ENCODE peak calls at places on chromosome 20, in nine cellular contexts. One of them, this sample, is unnamed.

GRCh38 chr20:25286917-25287316 is 39.0 kb downstream of the PYGB start:
- DNase-seq in A549: no peak
- DNase-seq in activated CD4-positive, alpha-beta T cell treated with anti-CD3 and anti-CD28 coated beads for 36 hours: peak; percentile 1
- DNase-seq in activated CD8-positive, alpha-beta memory T cell treated with anti-CD3 and anti-CD28 coated beads for 1 hour: no peak
- DNase-seq in aorta: peak; percentile 20
- DNase-seq in lower lobe of right lung: peak; percentile 17
- DNase-seq in non-pigmented ciliary epithelial cell: no peak
- DNase-seq in SHP77: no peak
- DNase-seq in activated T-cell treated with anti-CD3 and anti-CD28 coated beads for 1 hour: no peak
- DNase-seq in this sample: no peak

GRCh38 chr20:13061381-13061780 is 52.6 kb downstream of the SPTLC3 start:
- DNase-seq in activated CD8-positive, alpha-beta memory T cell treated with anti-CD3 and anti-CD28 coated beads for 1 hour: no peak
- DNase-seq in activated T-cell treated with anti-CD3 and anti-CD28 coated beads for 1 hour: no peak
- DNase-seq in aorta: no peak
- DNase-seq in A549: no peak
- DNase-seq in non-pigmented ciliary epithelial cell: no peak
- DNase-seq in SHP77: no peak
- DNase-seq in activated CD4-positive, alpha-beta T cell treated with anti-CD3 and anti-CD28 coated beads for 36 hours: no peak
- DNase-seq in lower lobe of right lung: no peak
- DNase-seq in this sample: no peak

GRCh38 chr20:38790210-38791053 is 15.1 kb upstream of the PPP1R16B start:
- DNase-seq in activated T-cell treated with anti-CD3 and anti-CD28 coated beads for 1 hour: peak; percentile 31
- DNase-seq in lower lobe of right lung: no peak
- DNase-seq in non-pigmented ciliary epithelial cell: no peak
- DNase-seq in SHP77: peak; percentile 2
- DNase-seq in A549: peak; percentile 46
- DNase-seq in aorta: no peak
- DNase-seq in activated CD8-positive, alpha-beta memory T cell treated with anti-CD3 and anti-CD28 coated beads for 1 hour: no peak
- DNase-seq in activated CD4-positive, alpha-beta T cell treated with anti-CD3 and anti-CD28 coated beads for 36 hours: peak; percentile 79
- DNase-seq in this sample: peak; percentile 49

GRCh38 chr20:11350126-11351005 is 567.3 kb upstream of the BTBD3 start:
- DNase-seq in non-pigmented ciliary epithelial cell: peak; percentile 19
- DNase-seq in A549: no peak
- DNase-seq in SHP77: no peak
- DNase-seq in activated T-cell treated with anti-CD3 and anti-CD28 coated beads for 1 hour: no peak
- DNase-seq in activated CD4-positive, alpha-beta T cell treated with anti-CD3 and anti-CD28 coated beads for 36 hours: no peak
- DNase-seq in activated CD8-positive, alpha-beta memory T cell treated with anti-CD3 and anti-CD28 coated beads for 1 hour: no peak
- DNase-seq in lower lobe of right lung: no peak
- DNase-seq in aorta: no peak
- DNase-seq in this sample: no peak

GRCh38 chr20:3679749-3680700 is 1.8 kb downstream of the ADAM33 start:
- DNase-seq in SHP77: no peak
- DNase-seq in activated T-cell treated with anti-CD3 and anti-CD28 coated beads for 1 hour: no peak
- DNase-seq in activated CD8-positive, alpha-beta memory T cell treated with anti-CD3 and anti-CD28 coated beads for 1 hour: no peak
- DNase-seq in activated CD4-positive, alpha-beta T cell treated with anti-CD3 and anti-CD28 coated beads for 36 hours: no peak
- DNase-seq in aorta: peak; percentile 63
- DNase-seq in lower lobe of right lung: no peak
- DNase-seq in non-pigmented ciliary epithelial cell: peak; percentile 22
- DNase-seq in A549: no peak
- DNase-seq in this sample: no peak

GRCh38 chr20:13054011-13054410 is 45.2 kb downstream of the SPTLC3 start:
- DNase-seq in A549: no peak
- DNase-seq in activated CD8-positive, alpha-beta memory T cell treated with anti-CD3 and anti-CD28 coated beads for 1 hour: no peak
- DNase-seq in SHP77: no peak
- DNase-seq in activated T-cell treated with anti-CD3 and anti-CD28 coated beads for 1 hour: no peak
- DNase-seq in aorta: no peak
- DNase-seq in lower lobe of right lung: no peak
- DNase-seq in non-pigmented ciliary epithelial cell: no peak
- DNase-seq in activated CD4-positive, alpha-beta T cell treated with anti-CD3 and anti-CD28 coated beads for 36 hours: no peak
- DNase-seq in this sample: no peak

GRCh38 chr20:6614836-6615235 is 152.7 kb upstream of the BMP2 start:
- DNase-seq in activated CD8-positive, alpha-beta memory T cell treated with anti-CD3 and anti-CD28 coated beads for 1 hour: no peak
- DNase-seq in lower lobe of right lung: no peak
- DNase-seq in A549: no peak
- DNase-seq in aorta: no peak
- DNase-seq in activated T-cell treated with anti-CD3 and anti-CD28 coated beads for 1 hour: no peak
- DNase-seq in SHP77: no peak
- DNase-seq in activated CD4-positive, alpha-beta T cell treated with anti-CD3 and anti-CD28 coated beads for 36 hours: no peak
- DNase-seq in non-pigmented ciliary epithelial cell: no peak
- DNase-seq in this sample: no peak

GRCh38 chr20:1569417-1569861 is 11.9 kb upstream of the SIRPD start:
- DNase-seq in A549: peak; percentile 56
- DNase-seq in aorta: peak; percentile 54
- DNase-seq in activated T-cell treated with anti-CD3 and anti-CD28 coated beads for 1 hour: no peak
- DNase-seq in activated CD4-positive, alpha-beta T cell treated with anti-CD3 and anti-CD28 coated beads for 36 hours: no peak
- DNase-seq in non-pigmented ciliary epithelial cell: no peak
- DNase-seq in SHP77: no peak
- DNase-seq in activated CD8-positive, alpha-beta memory T cell treated with anti-CD3 and anti-CD28 coated beads for 1 hour: no peak
- DNase-seq in lower lobe of right lung: no peak
- DNase-seq in this sample: no peak

GRCh38 chr20:50431066-50431450 is 79.1 kb upstream of the PTPN1 start:
- DNase-seq in aorta: no peak
- DNase-seq in activated CD8-positive, alpha-beta memory T cell treated with anti-CD3 and anti-CD28 coated beads for 1 hour: no peak
- DNase-seq in lower lobe of right lung: no peak
- DNase-seq in non-pigmented ciliary epithelial cell: no peak
- DNase-seq in activated T-cell treated with anti-CD3 and anti-CD28 coated beads for 1 hour: no peak
- DNase-seq in activated CD4-positive, alpha-beta T cell treated with anti-CD3 and anti-CD28 coated beads for 36 hours: no peak
- DNase-seq in A549: no peak
- DNase-seq in SHP77: no peak
- DNase-seq in this sample: no peak

GRCh38 chr20:21340991-21341722 is 38.0 kb downstream of the XRN2 start:
- DNase-seq in non-pigmented ciliary epithelial cell: no peak
- DNase-seq in lower lobe of right lung: no peak
- DNase-seq in activated CD8-positive, alpha-beta memory T cell treated with anti-CD3 and anti-CD28 coated beads for 1 hour: no peak
- DNase-seq in activated CD4-positive, alpha-beta T cell treated with anti-CD3 and anti-CD28 coated beads for 36 hours: no peak
- DNase-seq in activated T-cell treated with anti-CD3 and anti-CD28 coated beads for 1 hour: no peak
- DNase-seq in aorta: no peak
- DNase-seq in SHP77: no peak
- DNase-seq in A549: no peak
- DNase-seq in this sample: no peak

GRCh38 chr20:56289652-56290051 is 41.1 kb downstream of the MC3R start:
- DNase-seq in aorta: no peak
- DNase-seq in A549: no peak
- DNase-seq in non-pigmented ciliary epithelial cell: no peak
- DNase-seq in activated T-cell treated with anti-CD3 and anti-CD28 coated beads for 1 hour: no peak
- DNase-seq in SHP77: no peak
- DNase-seq in activated CD8-positive, alpha-beta memory T cell treated with anti-CD3 and anti-CD28 coated beads for 1 hour: no peak
- DNase-seq in lower lobe of right lung: no peak
- DNase-seq in activated CD4-positive, alpha-beta T cell treated with anti-CD3 and anti-CD28 coated beads for 36 hours: no peak
- DNase-seq in this sample: no peak

GRCh38 chr20:35771367-35771688 is 487 bp upstream of the PHF20 start:
- DNase-seq in SHP77: no peak
- DNase-seq in activated CD4-positive, alpha-beta T cell treated with anti-CD3 and anti-CD28 coated beads for 36 hours: no peak
- DNase-seq in lower lobe of right lung: no peak
- DNase-seq in A549: no peak
- DNase-seq in activated T-cell treated with anti-CD3 and anti-CD28 coated beads for 1 hour: no peak
- DNase-seq in aorta: no peak
- DNase-seq in non-pigmented ciliary epithelial cell: no peak
- DNase-seq in activated CD8-positive, alpha-beta memory T cell treated with anti-CD3 and anti-CD28 coated beads for 1 hour: no peak
- DNase-seq in this sample: no peak

GRCh38 chr20:56422131-56422823 is 10.2 kb downstream of the CASS4 start:
- DNase-seq in non-pigmented ciliary epithelial cell: no peak
- DNase-seq in lower lobe of right lung: no peak
- DNase-seq in SHP77: no peak
- DNase-seq in activated CD4-positive, alpha-beta T cell treated with anti-CD3 and anti-CD28 coated beads for 36 hours: no peak
- DNase-seq in A549: peak; percentile 24
- DNase-seq in activated T-cell treated with anti-CD3 and anti-CD28 coated beads for 1 hour: no peak
- DNase-seq in aorta: no peak
- DNase-seq in activated CD8-positive, alpha-beta memory T cell treated with anti-CD3 and anti-CD28 coated beads for 1 hour: no peak
- DNase-seq in this sample: no peak

GRCh38 chr20:36808317-36809257 is 35.0 kb upstream of the DSN1 start:
- DNase-seq in activated CD4-positive, alpha-beta T cell treated with anti-CD3 and anti-CD28 coated beads for 36 hours: peak; percentile 90
- DNase-seq in activated CD8-positive, alpha-beta memory T cell treated with anti-CD3 and anti-CD28 coated beads for 1 hour: peak; percentile 24
- DNase-seq in A549: peak; percentile 68
- DNase-seq in activated T-cell treated with anti-CD3 and anti-CD28 coated beads for 1 hour: peak; percentile 66
- DNase-seq in aorta: peak; percentile 81
- DNase-seq in lower lobe of right lung: peak; percentile 82
- DNase-seq in non-pigmented ciliary epithelial cell: no peak
- DNase-seq in SHP77: no peak
- DNase-seq in this sample: peak; percentile 46

GRCh38 chr20:39016076-39016475 is 53.9 kb downstream of the DHX35 start:
- DNase-seq in aorta: no peak
- DNase-seq in SHP77: no peak
- DNase-seq in activated CD8-positive, alpha-beta memory T cell treated with anti-CD3 and anti-CD28 coated beads for 1 hour: no peak
- DNase-seq in non-pigmented ciliary epithelial cell: no peak
- DNase-seq in activated CD4-positive, alpha-beta T cell treated with anti-CD3 and anti-CD28 coated beads for 36 hours: no peak
- DNase-seq in activated T-cell treated with anti-CD3 and anti-CD28 coated beads for 1 hour: no peak
- DNase-seq in lower lobe of right lung: no peak
- DNase-seq in A549: no peak
- DNase-seq in this sample: no peak

GRCh38 chr20:47007826-47008655 is 113.4 kb downstream of the EYA2 start:
- DNase-seq in lower lobe of right lung: no peak
- DNase-seq in activated CD8-positive, alpha-beta memory T cell treated with anti-CD3 and anti-CD28 coated beads for 1 hour: no peak
- DNase-seq in aorta: no peak
- DNase-seq in SHP77: no peak
- DNase-seq in activated CD4-positive, alpha-beta T cell treated with anti-CD3 and anti-CD28 coated beads for 36 hours: no peak
- DNase-seq in activated T-cell treated with anti-CD3 and anti-CD28 coated beads for 1 hour: no peak
- DNase-seq in A549: no peak
- DNase-seq in non-pigmented ciliary epithelial cell: no peak
- DNase-seq in this sample: no peak

GRCh38 chr20:56285496-56285895 is 37.0 kb downstream of the MC3R start:
- DNase-seq in lower lobe of right lung: no peak
- DNase-seq in A549: no peak
- DNase-seq in aorta: no peak
- DNase-seq in activated T-cell treated with anti-CD3 and anti-CD28 coated beads for 1 hour: no peak
- DNase-seq in activated CD8-positive, alpha-beta memory T cell treated with anti-CD3 and anti-CD28 coated beads for 1 hour: no peak
- DNase-seq in SHP77: no peak
- DNase-seq in activated CD4-positive, alpha-beta T cell treated with anti-CD3 and anti-CD28 coated beads for 36 hours: no peak
- DNase-seq in non-pigmented ciliary epithelial cell: no peak
- DNase-seq in this sample: no peak

GRCh38 chr20:58014628-58015315 is 213.7 kb downstream of the ANKRD60 start:
- DNase-seq in A549: peak; percentile 81
- DNase-seq in lower lobe of right lung: no peak
- DNase-seq in activated CD4-positive, alpha-beta T cell treated with anti-CD3 and anti-CD28 coated beads for 36 hours: peak; percentile 46
- DNase-seq in SHP77: no peak
- DNase-seq in non-pigmented ciliary epithelial cell: no peak
- DNase-seq in aorta: no peak
- DNase-seq in activated CD8-positive, alpha-beta memory T cell treated with anti-CD3 and anti-CD28 coated beads for 1 hour: no peak
- DNase-seq in activated T-cell treated with anti-CD3 and anti-CD28 coated beads for 1 hour: no peak
- DNase-seq in this sample: no peak

GRCh38 chr20:2398453-2398852 is 17.8 kb downstream of the TGM6 start:
- DNase-seq in A549: no peak
- DNase-seq in SHP77: no peak
- DNase-seq in lower lobe of right lung: no peak
- DNase-seq in aorta: no peak
- DNase-seq in activated T-cell treated with anti-CD3 and anti-CD28 coated beads for 1 hour: no peak
- DNase-seq in activated CD4-positive, alpha-beta T cell treated with anti-CD3 and anti-CD28 coated beads for 36 hours: no peak
- DNase-seq in non-pigmented ciliary epithelial cell: no peak
- DNase-seq in activated CD8-positive, alpha-beta memory T cell treated with anti-CD3 and anti-CD28 coated beads for 1 hour: no peak
- DNase-seq in this sample: no peak

GRCh38 chr20:37251836-37252477 is 9.7 kb downstream of the GHRH start:
- DNase-seq in A549: no peak
- DNase-seq in non-pigmented ciliary epithelial cell: no peak
- DNase-seq in aorta: no peak
- DNase-seq in activated CD8-positive, alpha-beta memory T cell treated with anti-CD3 and anti-CD28 coated beads for 1 hour: no peak
- DNase-seq in lower lobe of right lung: no peak
- DNase-seq in activated CD4-positive, alpha-beta T cell treated with anti-CD3 and anti-CD28 coated beads for 36 hours: no peak
- DNase-seq in activated T-cell treated with anti-CD3 and anti-CD28 coated beads for 1 hour: no peak
- DNase-seq in SHP77: no peak
- DNase-seq in this sample: no peak

GRCh38 chr20:48797275-48797825 is 30.4 kb downstream of the PREX1 start:
- DNase-seq in activated T-cell treated with anti-CD3 and anti-CD28 coated beads for 1 hour: no peak
- DNase-seq in SHP77: no peak
- DNase-seq in lower lobe of right lung: peak; percentile 63
- DNase-seq in A549: no peak
- DNase-seq in non-pigmented ciliary epithelial cell: no peak
- DNase-seq in activated CD4-positive, alpha-beta T cell treated with anti-CD3 and anti-CD28 coated beads for 36 hours: no peak
- DNase-seq in aorta: peak; percentile 82
- DNase-seq in activated CD8-positive, alpha-beta memory T cell treated with anti-CD3 and anti-CD28 coated beads for 1 hour: no peak
- DNase-seq in this sample: no peak

GRCh38 chr20:53805895-53806384 is 212.3 kb upstream of the ZNF217 start:
- DNase-seq in aorta: no peak
- DNase-seq in non-pigmented ciliary epithelial cell: no peak
- DNase-seq in lower lobe of right lung: no peak
- DNase-seq in activated CD4-positive, alpha-beta T cell treated with anti-CD3 and anti-CD28 coated beads for 36 hours: no peak
- DNase-seq in SHP77: no peak
- DNase-seq in activated CD8-positive, alpha-beta memory T cell treated with anti-CD3 and anti-CD28 coated beads for 1 hour: no peak
- DNase-seq in A549: peak; percentile 82
- DNase-seq in activated T-cell treated with anti-CD3 and anti-CD28 coated beads for 1 hour: no peak
- DNase-seq in this sample: no peak